ENCODE peak calls at places on chromosomes 4 and X, in eight cellular contexts. E is lung microvascular endothelial cell; O is stimulated activated CD8-positive, alpha-beta memory T cell treated with anti-CD3 and anti-CD28 coated beads, Interleukin-4, amount 100 ng/mL, for 24 hours; B is astrocyte of the spinal cord; Z is fibroblast of the aortic adventitia; K is right lobe of liver; R is hypothalamus; P is ureter. U is an unnamed sample.
A peak's percentile ranks its signal among the peaks of the same experiment; 100 is the strongest.

GRCh38 chr4:85939595-85939994 is 420.3 kb downstream of the MAPK10 start:
- DNase-seq in E (no peak), Z (no peak), B (no peak), O (no peak), K (no peak), P (no peak), R (no peak), U (no peak)

GRCh38 chr4:54727346-54727745 is 69.6 kb downstream of the KIT start:
- DNase-seq in Z (no peak), K (no peak), R (no peak), P (no peak), O (no peak), B (no peak), E (no peak), U (no peak)

GRCh38 chrX:13851996-13852695 is 35.3 kb upstream of the GPM6B start:
- DNase-seq in Z (no peak), E (no peak), R (no peak), P (no peak), O (no peak), B (no peak), K (no peak), U (no peak)

GRCh38 chr4:54527532-54527931 is 130.2 kb upstream of the KIT start:
- DNase-seq in O (no peak), Z (no peak), P (no peak), K (no peak), E (no peak), R (no peak), B (no peak), U (no peak)

GRCh38 chr4:11495291-11495690 is 66.6 kb upstream of the HS3ST1 start:
- DNase-seq in K (no peak), E (no peak), O (no peak), P (no peak), Z (no peak), R (no peak), B (peak; percentile 56), U (no peak)

GRCh38 chrX:75522565-75523411 is at the start of gene ZDHHC15:
- DNase-seq in Z (no peak), B (peak; percentile 35), R (no peak), K (no peak), O (peak; percentile 13), E (peak; percentile 1), P (peak; percentile 61), U (peak; percentile 50)

GRCh38 chr4:153564630-153565525 is 98.7 kb downstream of the TMEM131L start:
- DNase-seq in R (peak; percentile 6), O (no peak), P (no peak), Z (peak; percentile 49), K (peak; percentile 84), E (peak; percentile 4), B (no peak), U (peak; percentile 49)

GRCh38 chrX:155070038-155070437 is 898 bp downstream of the CMC4 start:
- DNase-seq in O (no peak), E (no peak), Z (no peak), B (no peak), P (no peak), K (no peak), R (no peak), U (no peak)

GRCh38 chr4:6705638-6706037 is 4.0 kb downstream of the MRFAP1L1 start:
- DNase-seq in E (no peak), K (no peak), Z (no peak), R (no peak), B (no peak), O (no peak), P (no peak), U (no peak)

GRCh38 chr4:138804705-138805104 is 210.9 kb upstream of the NOCT start:
- DNase-seq in K (no peak), R (no peak), E (no peak), O (no peak), Z (peak; percentile 11), B (no peak), P (no peak), U (no peak)

GRCh38 chr4:122722256-122722655 is 10.2 kb upstream of the BBS12 start:
- DNase-seq in P (no peak), O (no peak), R (no peak), K (no peak), B (no peak), Z (no peak), E (no peak), U (no peak)

GRCh38 chr4:151263455-151263854 is 13.5 kb upstream of the PRSS48 start:
- DNase-seq in K (no peak), O (no peak), E (no peak), P (no peak), Z (no peak), R (no peak), B (no peak), U (no peak)

GRCh38 chrX:43175428-43175827 is 397.5 kb upstream of the PPP1R2C start:
- DNase-seq in K (no peak), B (no peak), P (no peak), R (no peak), O (no peak), Z (no peak), E (no peak), U (no peak)

GRCh38 chr4:107210450-107211239 is 174.5 kb upstream of the DKK2 start:
- DNase-seq in O (no peak), Z (peak; percentile 66), K (no peak), P (no peak), E (peak; percentile 40), R (no peak), B (peak; percentile 51), U (no peak)

GRCh38 chr4:38106301-38106700 is 146.1 kb downstream of the PTTG2 start:
- DNase-seq in R (no peak), E (peak; percentile 54), B (peak; percentile 47), Z (peak; percentile 74), K (no peak), P (no peak), O (no peak), U (no peak)

GRCh38 chr4:102196221-102196620 is 149.1 kb downstream of the SLC39A8 start:
- DNase-seq in B (peak; percentile 64), K (no peak), P (no peak), R (no peak), E (peak; percentile 83), O (no peak), Z (peak; percentile 32), U (no peak)